ENCODE peak calls at places on chromosomes 4 and X, in nine cellular contexts. Q is heart right ventricle, W is M059J, F is activated gamma-delta T cell treated with Interleukin-2 at 50 U/mL for 16 hours, D is HT-29, Y is HCT116, N is fibroblast of gingiva, B is choroid plexus epithelial cell, V is heart left ventricle. X is an unnamed sample.

GRCh38 chr4:150004481-150004880 is 73.8 kb upstream of the DCLK2 start:
- DNase-seq in N (peak; percentile 23), V (no peak), D (no peak), W (peak; percentile 66), Y (no peak), F (no peak), B (peak; percentile 72), Q (no peak), X (no peak)

GRCh38 chr4:56465599-56466295 is 1.7 kb upstream of the SRP72 start:
- DNase-seq in D (no peak), V (no peak), F (no peak), Q (no peak), N (no peak), Y (no peak), W (peak; percentile 35), B (peak; percentile 13), X (no peak)

GRCh38 chr4:101885574-101885973 is 95.0 kb downstream of the BANK1 start:
- DNase-seq in F (no peak), D (peak; percentile 49), Y (no peak), Q (no peak), B (no peak), W (no peak), V (no peak), N (no peak), X (no peak)

GRCh38 chr4:138897818-138898226 is 117.8 kb upstream of the NOCT start:
- DNase-seq in Q (no peak), Y (no peak), W (peak; percentile 94), N (no peak), D (peak; percentile 68), F (no peak), V (no peak), B (peak; percentile 76), X (no peak)

GRCh38 chrX:48957477-48957826 is at the start of gene OTUD5:
- DNase-seq in Y (no peak), B (no peak), W (no peak), F (peak; percentile 76), V (peak; percentile 75), D (no peak), N (no peak), Q (peak; percentile 54), X (peak; percentile 68)

GRCh38 chr4:152630361-152630760 is 49.4 kb downstream of the TMEM154 start:
- DNase-seq in N (no peak), D (no peak), Y (no peak), W (no peak), B (no peak), V (no peak), F (no peak), Q (no peak), X (no peak)

GRCh38 chr4:169770411-169770810 is 12.7 kb upstream of the HPF1 start:
- DNase-seq in Y (no peak), F (no peak), Q (no peak), B (no peak), D (no peak), V (no peak), W (no peak), N (no peak), X (no peak)

GRCh38 chr4:72767903-72768817 is 199.1 kb upstream of the ADAMTS3 start:
- DNase-seq in D (no peak), B (peak; percentile 97), F (no peak), V (no peak), N (peak; percentile 11), Q (no peak), Y (no peak), W (peak; percentile 44), X (no peak)

GRCh38 chrX:11285661-11286060 is 7.6 kb upstream of the AMELX start:
- DNase-seq in Y (no peak), D (no peak), V (no peak), B (no peak), W (no peak), N (no peak), Q (no peak), F (no peak), X (no peak)

GRCh38 chrX:8987672-8988250 is 46.2 kb downstream of the FAM9B start:
- DNase-seq in N (no peak), F (peak; percentile 36), V (no peak), D (peak; percentile 2), W (no peak), Q (no peak), B (no peak), Y (no peak), X (no peak)

GRCh38 chr4:79673898-79674297 is 265.9 kb upstream of the GK2 start:
- DNase-seq in W (no peak), Q (no peak), V (no peak), B (no peak), Y (no peak), D (no peak), N (no peak), F (no peak), X (no peak)

GRCh38 chr4:101977096-101977495 is 186.6 kb downstream of the BANK1 start:
- DNase-seq in V (no peak), N (peak; percentile 97), W (peak; percentile 91), B (peak; percentile 98), D (peak; percentile 43), Q (no peak), F (no peak), Y (peak; percentile 92), X (no peak)

GRCh38 chrX:103811858-103812257 is 20.2 kb downstream of the RAB9B start:
- DNase-seq in D (no peak), Q (no peak), B (no peak), W (peak; percentile 31), F (no peak), V (no peak), N (no peak), Y (no peak), X (no peak)

GRCh38 chrX:68675466-68675865 is 28.0 kb downstream of the STARD8 start:
- DNase-seq in Q (no peak), B (no peak), W (no peak), V (no peak), D (no peak), F (no peak), Y (no peak), N (no peak), X (no peak)

GRCh38 chrX:69088171-69088938 is 76.9 kb downstream of the PJA1 start:
- DNase-seq in B (peak; percentile 13), F (no peak), Y (no peak), W (no peak), N (no peak), D (no peak), Q (no peak), V (no peak), X (no peak)

GRCh38 chrX:125405339-125405738 is 85.7 kb downstream of the TEX13C start:
- DNase-seq in F (no peak), Q (no peak), Y (no peak), W (no peak), V (no peak), N (no peak), B (no peak), D (no peak), X (no peak)

GRCh38 chr4:76083386-76083785 is 8.9 kb downstream of the ART3 start:
- DNase-seq in F (no peak), B (no peak), D (no peak), Y (no peak), N (no peak), V (no peak), W (no peak), Q (no peak), X (no peak)

GRCh38 chr4:164177753-164178152 is 576.2 kb upstream of the SMIM31 start:
- DNase-seq in V (no peak), Y (no peak), N (no peak), B (no peak), F (no peak), W (no peak), Q (no peak), D (no peak), X (no peak)

GRCh38 chr4:93436000-93436626 is 392.4 kb upstream of the ATOH1 start:
- DNase-seq in Y (no peak), V (no peak), B (no peak), Q (no peak), N (no peak), D (no peak), W (no peak), F (no peak), X (no peak)

GRCh38 chr4:122163767-122164166 is 11.6 kb downstream of the BLTP1 start:
- DNase-seq in F (no peak), V (no peak), Q (no peak), W (no peak), N (no peak), B (peak; percentile 17), D (peak; percentile 11), Y (no peak), X (no peak)

GRCh38 chrX:100802843-100803242 is 17.3 kb upstream of the CSTF2 start:
- DNase-seq in F (no peak), B (no peak), N (no peak), D (no peak), V (no peak), Y (no peak), Q (no peak), W (no peak), X (no peak)

GRCh38 chrX:15680401-15680800 is 15.8 kb upstream of the CLTRN start:
- DNase-seq in B (peak; percentile 79), Y (no peak), W (peak; percentile 92), F (no peak), D (no peak), N (no peak), V (no peak), Q (no peak), X (no peak)

GRCh38 chr4:8355306-8355705 is 85.2 kb downstream of the ACOX3 start:
- DNase-seq in F (no peak), N (no peak), W (peak; percentile 60), D (peak; percentile 15), Q (no peak), V (no peak), Y (no peak), B (peak; percentile 28), X (no peak)